ENCODE peak calls at places on chromosomes 12 and 14, in ten cellular contexts. K is naive thymus-derived CD4-positive, alpha-beta T cell; J is right atrium auricular region; Y is BE2C; U is astrocyte; I is NT2/D1; N is GM23248; M is psoas muscle; A is K562; P is pancreas. S is an unnamed sample.

GRCh38 chr12:110002691-110003515 is 3.7 kb downstream of the ANKRD13A start:
- DNase-seq in A (no peak), Y (no peak), M (no peak), I (no peak), K (no peak), J (no peak), N (peak; percentile 70), P (no peak), U (peak; percentile 40), S (no peak)

GRCh38 chr14:61152851-61153364 is 128.2 kb downstream of the TMEM30B start:
- DNase-seq in M (no peak), P (no peak), Y (peak; percentile 51), I (no peak), J (no peak), U (peak; percentile 96), A (no peak), K (no peak), N (peak; percentile 62), S (no peak)

GRCh38 chr14:57390806-57391562 is 598 bp downstream of the NAA30 start:
- DNase-seq in N (peak; percentile 71), J (no peak), U (peak; percentile 26), I (no peak), K (peak; percentile 25), A (peak; percentile 38), Y (peak; percentile 40), M (peak; percentile 36), P (peak; percentile 31), S (no peak)

GRCh38 chr12:49872781-49873181 is 29.9 kb upstream of the BCDIN3D start:
- DNase-seq in P (no peak), Y (no peak), J (peak; percentile 56), A (no peak), I (no peak), M (no peak), U (peak; percentile 49), N (peak; percentile 57), K (no peak), S (no peak)

GRCh38 chr12:79156846-79157463 is 292.4 kb downstream of the SYT1 start:
- DNase-seq in K (no peak), N (no peak), M (no peak), I (no peak), P (no peak), J (no peak), A (no peak), Y (no peak), U (no peak), S (no peak)

GRCh38 chr12:43937947-43938346 is 102.1 kb downstream of the TMEM117 start:
- DNase-seq in J (no peak), P (no peak), M (no peak), Y (peak; percentile 29), U (no peak), I (no peak), A (peak; percentile 22), K (no peak), N (peak; percentile 21), S (peak; percentile 71)

GRCh38 chr14:33859306-33859705 is 91.6 kb downstream of the EGLN3 start:
- DNase-seq in K (no peak), P (no peak), A (peak; percentile 34), I (no peak), M (no peak), U (peak; percentile 27), Y (no peak), N (no peak), J (no peak), S (no peak)

GRCh38 chr12:78101946-78102635 is 271.4 kb downstream of the NAV3 start:
- DNase-seq in K (no peak), I (no peak), J (no peak), P (no peak), U (no peak), M (no peak), Y (no peak), N (no peak), A (no peak), S (peak; percentile 56)

GRCh38 chr12:90652280-90652679 is 302.7 kb downstream of the CCER1 start:
- DNase-seq in P (no peak), N (no peak), M (no peak), J (no peak), U (no peak), Y (no peak), I (no peak), K (no peak), A (no peak), S (no peak)

GRCh38 chr12:46005151-46005797 is 14.9 kb upstream of the SCAF11 start:
- DNase-seq in U (no peak), J (no peak), I (no peak), M (no peak), N (peak; percentile 43), A (no peak), K (no peak), P (no peak), Y (no peak), S (no peak)

GRCh38 chr14:84084056-84084590 is 1445.8 kb upstream of the FLRT2 start:
- DNase-seq in J (no peak), Y (no peak), U (no peak), I (peak; percentile 15), A (no peak), N (no peak), P (no peak), K (no peak), M (no peak), S (peak; percentile 62)

GRCh38 chr12:116813271-116814041 is 67.8 kb downstream of the HRK start:
- DNase-seq in N (no peak), I (no peak), A (no peak), U (peak; percentile 11), Y (no peak), J (no peak), K (no peak), P (no peak), M (no peak), S (no peak)

GRCh38 chr14:53921027-53921426 is 35.6 kb downstream of the BMP4 start:
- DNase-seq in P (no peak), I (no peak), K (no peak), Y (no peak), J (no peak), U (no peak), A (no peak), M (no peak), N (no peak), S (peak; percentile 82)

DNA sequence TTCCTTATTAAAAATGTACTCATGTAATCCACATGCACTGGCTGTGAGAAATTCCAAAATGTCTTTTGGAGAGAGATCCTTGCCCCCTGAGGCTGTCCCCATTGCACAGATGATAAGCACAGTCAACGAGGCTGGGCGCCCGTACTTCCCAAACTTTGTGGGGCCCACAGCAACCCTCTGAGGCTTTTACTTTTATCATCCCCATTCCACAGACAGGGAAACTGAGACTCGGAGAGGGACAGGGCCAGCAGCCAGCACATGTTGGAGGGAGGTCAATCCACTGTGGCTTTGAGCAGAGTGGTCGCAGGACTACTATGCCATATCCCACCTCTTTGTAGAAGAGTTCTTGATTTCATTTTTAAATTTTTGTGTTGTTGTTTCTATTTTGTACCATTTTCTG is 116.3 kb upstream of the NCOR2 start:
- DNase-seq in U (no peak), K (no peak), M (no peak), I (no peak), J (no peak), P (no peak), A (no peak), N (no peak), Y (no peak), S (no peak)
- H3K4me1 ChIP-seq in U (peaks cover 74% of the 10 kb centered on the region), K (peaks cover 18% of the 10 kb centered on the region), M (peaks cover 57% of the 10 kb centered on the region), I (peaks cover 42% of the 10 kb centered on the region), J (peaks cover 77% of the 10 kb centered on the region), P (no peaks in the 10 kb centered on the region), A (peaks cover 28% of the 10 kb centered on the region), N (peaks cover 46% of the 10 kb centered on the region), Y (peaks cover 16% of the 10 kb centered on the region), S (peaks cover 33% of the 10 kb centered on the region)

DNA sequence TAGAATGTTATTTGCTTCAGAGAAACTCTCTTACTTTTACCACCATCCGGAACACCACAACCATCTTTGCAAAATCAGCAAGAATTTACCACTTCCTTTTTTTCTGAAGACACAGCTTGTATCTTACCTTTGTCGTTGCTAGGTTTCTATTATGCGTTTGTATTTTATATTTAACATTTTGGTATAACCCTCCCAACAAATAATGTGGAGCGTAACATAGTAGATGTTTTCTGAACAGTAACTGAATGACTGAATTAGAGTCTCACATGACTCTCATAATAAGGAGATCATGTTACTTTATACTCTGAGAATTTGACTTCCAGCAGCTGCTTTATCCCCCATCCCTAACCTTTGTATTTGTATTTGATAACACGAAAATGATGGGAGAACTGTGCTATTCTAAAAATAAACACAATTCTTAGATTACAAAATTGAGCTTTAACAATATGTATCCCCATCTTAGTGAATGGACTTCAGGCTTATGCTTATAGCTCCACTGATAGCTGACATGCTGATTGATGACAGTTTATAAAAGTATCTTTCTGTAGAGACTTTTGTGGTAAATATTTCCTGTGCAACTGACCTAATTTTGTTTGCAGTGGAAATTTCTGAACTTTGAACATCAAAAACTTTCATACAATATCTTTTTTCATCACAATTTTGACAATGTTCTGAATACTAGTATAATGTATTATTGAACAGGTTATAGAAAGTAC is 7.9 kb upstream of the KLRB1 start:
- DNase-seq in P (no peak), N (no peak), A (no peak), M (no peak), K (peak; percentile 28), U (no peak), J (no peak), I (no peak), Y (no peak), S (no peak)
- H3K4me3 ChIP-seq in P (no peak overlapping the region), N (no peak overlapping the region), A (no peak overlapping the region), M (no peak overlapping the region), K (peak overlapping the region; percentile 35), U (no peak overlapping the region), J (no peak overlapping the region), I (no peak overlapping the region), Y (no peak overlapping the region), S (no peak overlapping the region)

GRCh38 chr14:52313493-52313881 is 625 bp upstream of the PTGER2 start:
- DNase-seq in P (no peak), Y (no peak), M (no peak), I (no peak), K (no peak), A (no peak), U (peak; percentile 24), J (no peak), N (peak; percentile 52), S (no peak)
- H3K27me3 ChIP-seq in P (no peaks in the 10 kb centered on the region), Y (no peaks in the 10 kb centered on the region), M (peaks cover 40% of the 10 kb centered on the region), I (peaks cover 54% of the 10 kb centered on the region), K (no peaks in the 10 kb centered on the region), A (peaks cover 28% of the 10 kb centered on the region), U (peaks cover 14% of the 10 kb centered on the region), J (no peaks in the 10 kb centered on the region), N (no peaks in the 10 kb centered on the region), S (no peaks in the 10 kb centered on the region)

GRCh38 chr12:57829025-57829777 is 10.7 kb upstream of the AVIL start:
- DNase-seq in U (no peak), I (no peak), M (no peak), K (no peak), A (no peak), P (no peak), Y (no peak), J (no peak), N (no peak), S (no peak)
- H3K4me1 ChIP-seq in U (peaks cover 14% of the 10 kb centered on the region), I (peaks cover 13% of the 10 kb centered on the region), M (peaks cover 69% of the 10 kb centered on the region), K (peaks cover 51% of the 10 kb centered on the region), A (peaks cover 9% of the 10 kb centered on the region), P (peaks cover 38% of the 10 kb centered on the region), Y (peaks cover 4% of the 10 kb centered on the region), J (peaks cover 70% of the 10 kb centered on the region), N (peaks cover 52% of the 10 kb centered on the region), S (no peaks in the 10 kb centered on the region)